ENCODE peak calls at places on chromosomes 5 and 9, in eight cellular contexts. D is CD8-positive, alpha-beta T cell; M is anterior cingulate cortex; Q is caudate nucleus; C is H7; F is GM19239; W is right cardiac atrium; R is H9. N is an unnamed sample.

GRCh38 chr9:98372077-98372812 is 116.8 kb upstream of the TBC1D2 start:
- DNase-seq in W (no peak), D (no peak), F (no peak), C (no peak), Q (peak; percentile 8), R (no peak), M (no peak), N (no peak)

GRCh38 chr9:22469928-22470544 is 23.4 kb downstream of the DMRTA1 start:
- DNase-seq in Q (no peak), W (no peak), D (no peak), C (no peak), F (no peak), M (no peak), R (peak; percentile 41), N (peak; percentile 6)

GRCh38 chr5:111805071-111805470 is 48.1 kb upstream of the NREP start:
- DNase-seq in C (no peak), W (no peak), R (no peak), F (no peak), Q (no peak), D (no peak), M (no peak), N (no peak)

GRCh38 chr5:135242496-135243193 is 156.4 kb downstream of the MACROH2A1 start:
- DNase-seq in R (no peak), D (no peak), C (no peak), Q (no peak), F (no peak), M (no peak), W (no peak), N (no peak)

GRCh38 chr5:159442210-159442850 is 112.0 kb upstream of the IL12B start:
- DNase-seq in M (no peak), D (no peak), W (peak; percentile 69), R (peak; percentile 59), C (peak; percentile 64), Q (no peak), F (no peak), N (no peak)

GRCh38 chr5:33892419-33893151 is 795 bp upstream of the ADAMTS12 start:
- DNase-seq in M (no peak), C (peak; percentile 29), Q (no peak), R (peak; percentile 41), D (no peak), W (peak; percentile 67), F (no peak), N (peak; percentile 61)

GRCh38 chr5:98482321-98483111 is 290.9 kb upstream of the RGMB start:
- DNase-seq in D (no peak), W (no peak), C (no peak), Q (no peak), F (no peak), R (no peak), M (no peak), N (no peak)

GRCh38 chr5:94972268-94972667 is 312.6 kb downstream of the MCTP1 start:
- DNase-seq in Q (no peak), M (no peak), C (no peak), F (no peak), R (no peak), W (no peak), D (no peak), N (no peak)

GRCh38 chr9:136808075-136808780 is 480 bp downstream of the RABL6 start:
- DNase-seq in F (no peak), D (peak; percentile 40), R (peak; percentile 34), Q (peak; percentile 36), M (peak; percentile 62), C (peak; percentile 86), W (peak; percentile 81), N (no peak)

GRCh38 chr5:14240366-14240765 is 97.2 kb downstream of the TRIO start:
- DNase-seq in F (no peak), R (no peak), W (no peak), D (no peak), C (no peak), M (no peak), Q (no peak), N (no peak)

GRCh38 chr5:16713386-16713928 is 96.7 kb upstream of the RETREG1 start:
- DNase-seq in Q (peak; percentile 53), C (peak; percentile 87), F (no peak), M (peak; percentile 47), D (no peak), W (no peak), R (peak; percentile 59), N (no peak)

GRCh38 chr5:124650960-124651662 is 95.3 kb downstream of the ZNF608 start:
- DNase-seq in R (no peak), F (no peak), Q (no peak), M (no peak), C (peak; percentile 42), W (no peak), D (no peak), N (no peak)

GRCh38 chr5:83720805-83721431 is at the start of gene HAPLN1:
- DNase-seq in D (no peak), C (peak; percentile 36), W (no peak), R (peak; percentile 57), Q (no peak), F (no peak), M (no peak), N (no peak)

GRCh38 chr9:76453785-76454184 is 5.2 kb upstream of the GCNT1 start:
- DNase-seq in R (no peak), C (no peak), M (no peak), W (no peak), Q (no peak), D (no peak), F (no peak), N (no peak)